ENCODE peak calls at places on chromosomes 6 and 20, in six cellular contexts. N is sigmoid colon, A is endothelial cell of umbilical vein, V is ovary, Z is IMR-90, L is A549. M is an unnamed sample.

GRCh38 chr6:130577178-130577919 is 211.5 kb downstream of the TMEM200A start:
- DNase-seq in N (no peak), A (no peak), V (no peak), Z (no peak), L (no peak), M (no peak)

GRCh38 chr20:21835042-21835441 is 129.6 kb downstream of the PAX1 start:
- DNase-seq in N (no peak), A (no peak), V (no peak), Z (no peak), L (no peak), M (no peak)

GRCh38 chr20:48193626-48194025 is 408.3 kb upstream of the SULF2 start:
- DNase-seq in N (no peak), A (no peak), V (no peak), Z (no peak), L (no peak), M (no peak)

GRCh38 chr6:135094403-135094821 is 39.8 kb upstream of the HBS1L start:
- DNase-seq in N (no peak), A (no peak), V (no peak), Z (peak; percentile 14), L (no peak), M (no peak)

GRCh38 chr20:8808180-8808535 is 260.7 kb upstream of the PLCB4 start:
- DNase-seq in N (no peak), A (no peak), V (no peak), Z (no peak), L (no peak), M (no peak)

GRCh38 chr20:17320456-17320855 is 93.6 kb downstream of the PCSK2 start:
- DNase-seq in N (no peak), A (no peak), V (no peak), Z (no peak), L (no peak), M (no peak)

GRCh38 chr6:8589941-8590676 is 154.8 kb upstream of the SLC35B3 start:
- DNase-seq in N (no peak), A (no peak), V (no peak), Z (no peak), L (peak; percentile 4), M (no peak)

GRCh38 chr6:36757206-36757605 is 59.6 kb downstream of the RAB44 start:
- DNase-seq in N (no peak), A (peak; percentile 82), V (no peak), Z (no peak), L (no peak), M (no peak)

GRCh38 chr20:10961651-10962288 is 288.0 kb upstream of the JAG1 start:
- DNase-seq in N (no peak), A (peak; percentile 75), V (no peak), Z (no peak), L (peak; percentile 13), M (no peak)

GRCh38 chr6:161961046-161961445 is 687.2 kb upstream of the AGPAT4 start:
- DNase-seq in N (no peak), A (no peak), V (no peak), Z (no peak), L (no peak), M (no peak)

GRCh38 chr6:130054725-130055124 is 36.3 kb downstream of the L3MBTL3 start:
- DNase-seq in N (no peak), A (no peak), V (no peak), Z (no peak), L (no peak), M (no peak)

GRCh38 chr6:149963462-149964242 is at the start of gene ULBP1:
- DNase-seq in N (peak; percentile 91), A (peak; percentile 67), V (peak; percentile 65), Z (peak; percentile 83), L (peak; percentile 88), M (peak; percentile 91)

GRCh38 chr6:36244641-36245280 is 25.1 kb upstream of the PNPLA1 start:
- DNase-seq in N (no peak), A (peak; percentile 86), V (no peak), Z (peak; percentile 36), L (no peak), M (no peak)

GRCh38 chr6:69580696-69581095 is 216.1 kb downstream of the LMBRD1 start:
- DNase-seq in N (no peak), A (no peak), V (no peak), Z (no peak), L (no peak), M (no peak)

GRCh38 chr6:27814665-27815424 is 97.4 kb downstream of the OR2B2 start:
- DNase-seq in N (peak; percentile 86), A (peak; percentile 97), V (peak; percentile 60), Z (peak; percentile 98), L (peak; percentile 93), M (no peak)
- TF ChIP-seq POLR2A in N (peak; percentile 40), A (peak; percentile 84), V (no peak), Z (peak; percentile 71), L (peak; percentile 50), M (peak; percentile 72)

GRCh38 chr6:125189494-125189893 is 35.9 kb downstream of the TPD52L1 start:
- DNase-seq in N (no peak), A (peak; percentile 15), V (no peak), Z (no peak), L (no peak), M (no peak)

GRCh38 chr6:125191916-125192609 is 38.5 kb downstream of the TPD52L1 start:
- DNase-seq in N (peak; percentile 69), A (peak; percentile 73), V (peak; percentile 34), Z (peak; percentile 88), L (peak; percentile 81), M (no peak)

GRCh38 chr6:125190667-125191066 is 37.1 kb downstream of the TPD52L1 start:
- DNase-seq in N (no peak), A (no peak), V (no peak), Z (no peak), L (no peak), M (no peak)

GRCh38 chr6:125188594-125189203 is 35.1 kb downstream of the TPD52L1 start:
- DNase-seq in N (no peak), A (no peak), V (no peak), Z (no peak), L (no peak), M (no peak)

DNA sequence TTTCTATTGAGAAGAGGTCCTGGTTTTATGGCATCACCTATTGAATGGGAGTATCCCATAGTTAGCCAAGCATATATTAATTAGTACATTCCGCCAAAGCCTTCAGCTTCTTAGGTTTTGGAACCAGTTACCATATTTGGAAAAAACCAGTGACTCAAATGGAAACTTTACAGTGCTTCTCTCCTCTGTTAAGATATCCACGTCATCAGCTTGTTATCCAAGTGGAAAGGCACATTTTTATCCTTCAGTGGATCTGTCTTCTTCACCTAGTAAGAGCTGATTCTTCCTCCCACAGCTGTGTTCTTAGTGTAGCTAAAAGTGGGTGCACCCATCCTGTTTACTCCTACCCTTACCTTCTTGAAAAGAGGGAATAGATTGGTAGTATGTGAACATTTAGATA is 34.5 kb downstream of the TPD52L1 start:
- DNase-seq in N (no peak), A (no peak), V (no peak), Z (peak; percentile 77), L (no peak), M (no peak)
- TF ChIP-seq POLR2A in N (no peak), A (no peak), V (no peak), Z (no peak), L (no peak), M (no peak)

DNA sequence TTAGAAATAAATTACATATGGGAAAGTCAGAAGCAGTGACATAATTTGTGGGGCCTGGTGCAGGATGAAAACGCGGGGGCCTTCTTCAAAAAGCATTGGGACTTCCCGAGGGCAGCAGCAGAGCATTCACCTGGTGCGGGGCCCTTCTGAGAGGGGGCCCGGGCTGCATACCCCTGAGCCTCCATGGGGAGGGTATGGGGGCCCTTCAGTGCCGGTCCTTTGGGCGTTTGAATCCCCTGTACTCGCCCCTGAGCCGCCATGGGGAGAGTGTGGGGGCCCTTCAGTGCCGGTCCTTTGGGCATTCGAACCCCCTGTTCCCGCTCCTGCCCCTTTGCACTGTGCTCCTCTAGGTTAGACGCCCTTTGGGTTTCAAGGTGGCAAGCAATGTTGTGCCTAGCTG is 283.5 kb downstream of the CDH4 start:
- DNase-seq in N (no peak), A (no peak), V (no peak), Z (no peak), L (no peak), M (no peak)
- TF ChIP-seq POLR2A in N (no peak), A (no peak), V (no peak), Z (no peak), L (no peak), M (no peak)

DNA sequence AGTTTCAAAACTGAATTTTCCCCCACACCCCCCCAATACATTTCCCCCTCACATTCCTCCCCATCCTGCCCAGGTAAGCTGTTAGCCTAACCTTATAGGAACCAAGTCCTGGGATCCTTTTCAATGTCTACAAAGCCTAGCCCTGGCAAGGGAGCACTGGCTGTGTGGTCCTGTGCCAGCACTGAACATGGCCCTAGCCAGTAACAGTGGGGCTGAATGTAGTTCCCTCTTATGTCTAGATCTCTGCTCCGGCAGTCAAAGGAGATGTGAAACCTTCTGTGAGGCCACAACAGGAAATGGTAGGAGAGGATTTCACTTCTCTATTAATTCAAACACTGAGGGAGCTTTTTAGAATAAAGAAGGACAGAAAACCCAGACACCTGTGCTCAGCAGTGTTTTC is 3.4 kb upstream of the HLA-DMB start:
- DNase-seq in N (no peak), A (no peak), V (no peak), Z (no peak), L (no peak), M (no peak)
- TF ChIP-seq POLR2A in N (no peak), A (no peak), V (no peak), Z (no peak), L (no peak), M (peak; percentile 35)

GRCh38 chr6:54813901-54814300 is 32.7 kb upstream of the FAM83B start:
- DNase-seq in N (no peak), A (no peak), V (no peak), Z (peak; percentile 68), L (no peak), M (no peak)

GRCh38 chr6:54805077-54805476 is 41.5 kb upstream of the FAM83B start:
- DNase-seq in N (no peak), A (no peak), V (no peak), Z (peak; percentile 51), L (peak; percentile 0), M (no peak)

GRCh38 chr6:54810182-54810581 is 36.4 kb upstream of the FAM83B start:
- DNase-seq in N (no peak), A (no peak), V (no peak), Z (peak; percentile 56), L (no peak), M (no peak)
- TF ChIP-seq POLR2A in N (no peak), A (no peak), V (no peak), Z (no peak), L (no peak), M (no peak)